ENCODE peak calls at places on chromosomes 1 and 21, in seven cellular contexts. K is PC-3, T is ovary, Z is posterior cingulate gyrus, E is NCI-H2029, V is RWPE1, Q is GM03348. N is an unnamed sample.
A peak's percentile ranks its signal among the peaks of the same experiment; 100 is the strongest.

GRCh38 chr1:214213136-214213535 is 67.8 kb upstream of the SMYD2 start:
- DNase-seq in T (no peak), E (no peak), Q (peak; percentile 26), V (peak; percentile 94), K (peak; percentile 94), Z (no peak), N (no peak)

GRCh38 chr1:86741947-86742572 is 37.7 kb downstream of the SH3GLB1 start:
- DNase-seq in Q (peak; percentile 26), V (peak; percentile 20), T (no peak), K (peak; percentile 66), Z (no peak), E (no peak), N (no peak)

GRCh38 chr1:224540535-224540934 is 75.6 kb upstream of the CNIH3 start:
- DNase-seq in T (no peak), K (no peak), V (no peak), Z (no peak), Q (no peak), E (peak; percentile 3), N (no peak)

GRCh38 chr1:183993132-183993531 is 44.4 kb downstream of the COLGALT2 start:
- DNase-seq in K (peak; percentile 57), Z (no peak), T (no peak), E (no peak), Q (no peak), V (no peak), N (no peak)

GRCh38 chr1:63693956-63694607 is 79.7 kb upstream of the ROR1 start:
- DNase-seq in K (peak; percentile 19), Z (no peak), V (no peak), Q (no peak), T (no peak), E (no peak), N (no peak)

GRCh38 chr1:115076384-115076906 is 12.9 kb downstream of the TSPAN2 start:
- DNase-seq in K (no peak), Q (peak; percentile 48), T (no peak), V (no peak), Z (no peak), E (no peak), N (no peak)

GRCh38 chr1:198794498-198794897 is 155.7 kb downstream of the PTPRC start:
- DNase-seq in T (no peak), Z (no peak), K (no peak), V (peak; percentile 40), Q (peak; percentile 4), E (no peak), N (no peak)

GRCh38 chr1:147892216-147892615 is 10.4 kb upstream of the GJA8 start:
- DNase-seq in V (no peak), Q (no peak), T (no peak), Z (no peak), K (peak; percentile 51), E (no peak), N (no peak)

GRCh38 chr21:40819262-40819661 is 27.7 kb downstream of the DSCAM start:
- DNase-seq in K (no peak), V (no peak), Q (no peak), T (no peak), E (no peak), Z (no peak), N (no peak)

GRCh38 chr21:45874716-45875415 is 106.7 kb upstream of the COL6A1 start:
- DNase-seq in Q (peak; percentile 97), T (peak; percentile 35), E (no peak), Z (no peak), K (peak; percentile 76), V (peak; percentile 94), N (peak; percentile 81)

GRCh38 chr1:176529395-176529794 is 66.4 kb downstream of the PAPPA2 start:
- DNase-seq in T (no peak), Q (no peak), V (no peak), K (no peak), E (no peak), Z (no peak), N (no peak)

GRCh38 chr1:227343727-227344551 is 25.6 kb upstream of the CDC42BPA start:
- DNase-seq in Z (no peak), T (no peak), V (peak; percentile 81), K (peak; percentile 82), E (no peak), Q (peak; percentile 86), N (no peak)

GRCh38 chr1:36884029-36884701 is 150.2 kb downstream of the GRIK3 start:
- DNase-seq in Z (no peak), T (no peak), E (no peak), Q (no peak), V (no peak), K (no peak), N (peak; percentile 38)

GRCh38 chr1:43056981-43057391 is 98.3 kb upstream of the SLC2A1 start:
- DNase-seq in V (no peak), Z (no peak), E (no peak), K (no peak), Q (peak; percentile 29), T (peak; percentile 42), N (no peak)

GRCh38 chr1:212554401-212554800 is 54.2 kb upstream of the ATF3 start:
- DNase-seq in Q (no peak), V (no peak), T (no peak), K (no peak), Z (no peak), E (no peak), N (no peak)

GRCh38 chr21:45820171-45821091 is 161.1 kb upstream of the COL6A1 start:
- DNase-seq in V (peak; percentile 90), K (peak; percentile 95), Q (peak; percentile 95), E (peak; percentile 71), Z (peak; percentile 82), T (peak; percentile 68), N (peak; percentile 91)

GRCh38 chr1:177164380-177165068 is at the start of gene ASTN1:
- DNase-seq in E (no peak), Z (peak; percentile 45), V (no peak), K (no peak), Q (peak; percentile 28), T (no peak), N (peak; percentile 64)

GRCh38 chr1:209246660-209247059 is 336.9 kb upstream of the CAMK1G start:
- DNase-seq in Z (no peak), E (no peak), K (peak; percentile 98), T (no peak), V (no peak), Q (peak; percentile 9), N (no peak)

GRCh38 chr1:114015075-114015474 is 35.8 kb downstream of the OLFML3 start:
- DNase-seq in Z (no peak), Q (peak; percentile 18), K (peak; percentile 82), T (no peak), E (no peak), V (peak; percentile 74), N (no peak)

GRCh38 chr21:26280715-26281310 is 110.2 kb upstream of the APP start:
- DNase-seq in Z (no peak), Q (no peak), E (no peak), K (peak; percentile 19), V (no peak), T (no peak), N (no peak)

GRCh38 chr1:31923905-31924304 is 14.3 kb downstream of the PTP4A2 start:
- DNase-seq in V (no peak), Z (no peak), E (no peak), Q (no peak), T (no peak), K (no peak), N (no peak)

GRCh38 chr21:39613029-39613934 is 542 bp downstream of the B3GALT5 start:
- DNase-seq in K (no peak), V (no peak), Z (no peak), T (no peak), E (no peak), Q (no peak), N (no peak)

GRCh38 chr1:237120683-237121082 is 78.7 kb downstream of the RYR2 start:
- DNase-seq in Z (no peak), E (no peak), V (no peak), K (no peak), Q (no peak), T (no peak), N (no peak)

GRCh38 chr1:183239793-183240625 is 53.9 kb downstream of the LAMC2 start:
- DNase-seq in Z (no peak), K (no peak), V (no peak), T (no peak), E (no peak), Q (no peak), N (no peak)

GRCh38 chr1:25038699-25039098 is 108.6 kb upstream of the RUNX3 start:
- DNase-seq in E (no peak), K (no peak), T (no peak), Z (no peak), V (no peak), Q (no peak), N (no peak)

GRCh38 chr1:175376194-175376593 is 183.6 kb upstream of the KIAA0040 start:
- DNase-seq in Q (no peak), V (peak; percentile 29), E (no peak), K (peak; percentile 11), T (no peak), Z (no peak), N (no peak)

GRCh38 chr21:15437873-15438272 is 291.9 kb upstream of the USP25 start:
- DNase-seq in K (peak; percentile 8), T (no peak), Q (no peak), Z (no peak), V (no peak), E (no peak), N (no peak)

GRCh38 chr1:109767596-109768334 is 4.0 kb upstream of the EPS8L3 start:
- DNase-seq in Z (peak; percentile 5), K (no peak), E (no peak), T (peak; percentile 24), Q (no peak), V (no peak), N (peak; percentile 43)

GRCh38 chr1:2611034-2611501 is 21.7 kb downstream of the MMEL1 start:
- DNase-seq in Q (peak; percentile 39), V (peak; percentile 70), K (peak; percentile 32), Z (no peak), T (peak; percentile 12), E (no peak), N (peak; percentile 77)

GRCh38 chr1:66510407-66510806 is 23.5 kb upstream of the SGIP1 start:
- DNase-seq in Q (no peak), V (no peak), K (no peak), T (no peak), Z (no peak), E (no peak), N (no peak)

GRCh38 chr1:51578383-51579109 is 38.3 kb upstream of the OSBPL9 start:
- DNase-seq in Z (no peak), T (no peak), E (no peak), Q (no peak), V (no peak), K (no peak), N (no peak)

GRCh38 chr1:98991127-98992003 is 13.3 kb downstream of the PLPPR5 start:
- DNase-seq in Z (no peak), V (peak; percentile 32), K (peak; percentile 81), E (no peak), T (no peak), Q (peak; percentile 18), N (no peak)

GRCh38 chr1:90305577-90305976 is 310.7 kb downstream of the ZNF326 start:
- DNase-seq in Z (no peak), V (no peak), T (no peak), Q (no peak), K (no peak), E (no peak), N (no peak)

GRCh38 chr1:27489973-27490741 is at the start of gene WASF2:
- DNase-seq in T (peak; percentile 98), E (peak; percentile 91), K (peak; percentile 98), V (peak; percentile 96), Q (peak; percentile 94), Z (peak; percentile 97), N (peak; percentile 99)

GRCh38 chr21:43988506-43989230 is 23.4 kb upstream of the TRAPPC10 start:
- DNase-seq in V (no peak), E (no peak), K (no peak), Z (no peak), T (no peak), Q (no peak), N (peak; percentile 76)

GRCh38 chr1:177809844-177810243 is 160.0 kb downstream of the SEC16B start:
- DNase-seq in Q (no peak), Z (no peak), V (no peak), T (no peak), E (no peak), K (no peak), N (no peak)

GRCh38 chr1:201348211-201348566 is 29.3 kb downstream of the TNNT2 start:
- DNase-seq in E (no peak), Q (peak; percentile 81), K (peak; percentile 98), V (peak; percentile 91), Z (no peak), T (no peak), N (peak; percentile 61)

GRCh38 chr1:235617808-235618207 is 31.8 kb downstream of the GNG4 start:
- DNase-seq in V (peak; percentile 14), T (no peak), Z (no peak), Q (peak; percentile 92), E (no peak), K (peak; percentile 26), N (no peak)